ENCODE peak calls at places on chromosomes 16 and 17, in five cellular contexts. K is GM23248, M is OCI-LY7, V is PC-3, B is MM.1S. I is an unnamed sample. For H3K9me2, the result is how much of the 10 kb centered on the place peaks cover.

GRCh38 chr16:456891-457483 is 31.5 kb downstream of the RAB11FIP3 start:
- DNase-seq in V (no peak), B (no peak), M (no peak), K (peak), I (peak)

GRCh38 chr16:9134739-9135138 is 43.3 kb downstream of the HAPSTR1 start:
- DNase-seq in M (peak), V (peak), K (peak), B (peak), I (peak)

GRCh38 chr17:3659541-3660111 is 8.8 kb downstream of the TAX1BP3 start:
- DNase-seq in K (peak), B (peak), V (peak), M (no peak), I (peak)

GRCh38 chr17:9054611-9055010 is 33.3 kb downstream of the NTN1 start:
- DNase-seq in K (no peak), B (no peak), V (no peak), M (no peak), I (no peak)

GRCh38 chr16:3035289-3035971 is 1.3 kb downstream of the BICDL2 start:
- DNase-seq in M (no peak), B (no peak), K (no peak), V (no peak), I (no peak)

GRCh38 chr17:66985838-66986237 is 21.3 kb downstream of the CACNG4 start:
- DNase-seq in K (no peak), B (no peak), M (no peak), V (no peak), I (no peak)

GRCh38 chr16:49733278-49734009 is 122.5 kb downstream of the ZNF423 start:
- DNase-seq in V (no peak), M (no peak), K (no peak), B (no peak), I (no peak)

GRCh38 chr17:15436399-15437369 is 30.7 kb downstream of the CDRT4 start:
- DNase-seq in M (peak), K (peak), B (no peak), V (peak), I (no peak)

GRCh38 chr16:53043986-53044571 is 8.6 kb downstream of the CHD9NB start:
- DNase-seq in V (no peak), B (no peak), K (no peak), M (no peak), I (peak)

GRCh38 chr16:27332105-27332504 is 18.3 kb downstream of the IL4R start:
- DNase-seq in B (no peak), V (no peak), M (no peak), K (no peak), I (no peak)

GRCh38 chr17:38587956-38588771 is 17.6 kb downstream of the SRCIN1 start:
- DNase-seq in K (no peak), V (no peak), B (no peak), M (peak), I (no peak)

GRCh38 chr16:50771366-50771765 is 29.5 kb downstream of the CYLD start:
- DNase-seq in K (peak), M (no peak), V (peak), B (no peak), I (no peak)

GRCh38 chr16:27483624-27484023 is 66.1 kb downstream of the GTF3C1 start:
- DNase-seq in V (no peak), K (no peak), B (no peak), M (no peak), I (no peak)

GRCh38 chr17:7334938-7335538 is 1.3 kb upstream of the ACAP1 start:
- DNase-seq in K (no peak), V (no peak), B (no peak), M (no peak), I (no peak)
- H3K9me2 ChIP-seq in K (under half), V (under half), B (under half), M (under half), I (under half)

GRCh38 chr17:50560931-50561750 is 626 bp downstream of the CACNA1G start:
- DNase-seq in V (no peak), M (no peak), K (peak), B (no peak), I (no peak)
- H3K4me3 ChIP-seq in V (peak), M (peak), K (peak), B (peak), I (peak)

GRCh38 chr17:77966476-77966875 is 8.0 kb downstream of the TNRC6C start:
- DNase-seq in K (peak), M (no peak), B (no peak), V (no peak), I (no peak)
- H3K4me2 ChIP-seq in K (no peak), M (no peak), B (no peak), V (no peak), I (no peak)

DNA sequence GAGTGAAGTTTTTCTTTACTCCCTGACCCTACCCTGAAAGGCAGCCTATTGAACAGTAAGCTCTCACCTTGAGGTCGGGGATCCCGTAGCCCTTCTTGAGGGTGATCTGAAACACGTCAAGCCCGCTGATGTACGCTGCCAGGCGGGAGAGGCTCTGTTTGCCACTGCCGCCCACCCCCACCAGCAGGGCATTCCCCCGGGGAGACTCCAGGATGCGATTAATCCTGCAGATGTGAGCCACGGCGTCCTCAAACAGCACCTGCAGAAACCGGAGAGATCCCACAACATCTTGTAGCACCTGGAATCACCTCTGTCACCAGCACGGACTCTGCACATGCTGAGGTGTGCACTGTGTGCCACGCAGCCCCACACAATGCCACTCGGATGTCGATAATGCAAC is 96.8 kb downstream of the PGS1 start:
- DNase-seq in M (no peak), V (no peak), B (no peak), K (no peak), I (no peak)
- H3K9me2 ChIP-seq in M (under half), V (under half), B (under half), K (under half), I (under half)

I was measured in PC-9.